ENCODE peak calls at places on chromosomes 12 and 14, in seven cellular contexts. E is left ventricle myocardium inferior, G is left lung, A is A549, K is H9, Z is OCI-LY7, S is lower lobe of right lung. I is an unnamed sample. For H3K4me1, the result is how much of the 10 kb centered on the place peaks cover.

GRCh38 chr14:103526247-103526913 is 2.6 kb upstream of the TRMT61A start:
- DNase-seq in E (no peak), G (no peak), A (no peak), K (no peak), Z (no peak), S (no peak), I (no peak)

GRCh38 chr12:110581951-110582285 is 1.2 kb downstream of the PPTC7 start:
- DNase-seq in E (no peak), G (no peak), A (no peak), K (peak), Z (no peak), S (no peak), I (no peak)

GRCh38 chr12:112126916-112127315 is 1.6 kb downstream of the TRAFD1 start:
- DNase-seq in E (no peak), G (no peak), A (no peak), K (no peak), Z (no peak), S (no peak), I (no peak)

GRCh38 chr12:68374315-68374982 is 42.3 kb upstream of the MDM1 start:
- DNase-seq in E (no peak), G (no peak), A (no peak), K (no peak), Z (no peak), S (no peak), I (no peak)

GRCh38 chr14:23104070-23104590 is 659 bp downstream of the CIROP start:
- DNase-seq in E (no peak), G (no peak), A (no peak), K (no peak), Z (no peak), S (no peak), I (no peak)

GRCh38 chr12:69905801-69906200 is 80.8 kb downstream of the MYRFL start:
- DNase-seq in E (no peak), G (no peak), A (no peak), K (no peak), Z (no peak), S (no peak), I (no peak)

GRCh38 chr12:25670076-25671055 is 117.3 kb upstream of the LMNTD1 start:
- DNase-seq in E (no peak), G (no peak), A (no peak), K (no peak), Z (no peak), S (no peak), I (no peak)

GRCh38 chr12:4280351-4281163 is 7.0 kb downstream of the CCND2 start:
- DNase-seq in E (peak), G (no peak), A (no peak), K (no peak), Z (no peak), S (no peak), I (peak)

GRCh38 chr14:101968186-101968585 is 3.8 kb downstream of the DYNC1H1 start:
- DNase-seq in E (no peak), G (no peak), A (no peak), K (no peak), Z (no peak), S (no peak), I (no peak)

GRCh38 chr14:98725676-98726075 is 546.3 kb downstream of the BCL11B start:
- DNase-seq in E (no peak), G (no peak), A (no peak), K (no peak), Z (no peak), S (no peak), I (no peak)

GRCh38 chr12:122980192-122981035 is at the start of gene ARL6IP4:
- DNase-seq in E (peak), G (peak), A (peak), K (no peak), Z (peak), S (peak), I (peak)

GRCh38 chr12:122977655-122978392 is 2.7 kb upstream of the ARL6IP4 start:
- DNase-seq in E (no peak), G (no peak), A (no peak), K (no peak), Z (no peak), S (no peak), I (no peak)

GRCh38 chr12:122979908-122980191 is 631 bp upstream of the ARL6IP4 start:
- DNase-seq in E (no peak), G (no peak), A (no peak), K (no peak), Z (peak), S (no peak), I (no peak)

GRCh38 chr12:122978507-122978955 is 1.9 kb upstream of the ARL6IP4 start:
- DNase-seq in E (no peak), G (peak), A (no peak), K (no peak), Z (no peak), S (no peak), I (peak)

DNA sequence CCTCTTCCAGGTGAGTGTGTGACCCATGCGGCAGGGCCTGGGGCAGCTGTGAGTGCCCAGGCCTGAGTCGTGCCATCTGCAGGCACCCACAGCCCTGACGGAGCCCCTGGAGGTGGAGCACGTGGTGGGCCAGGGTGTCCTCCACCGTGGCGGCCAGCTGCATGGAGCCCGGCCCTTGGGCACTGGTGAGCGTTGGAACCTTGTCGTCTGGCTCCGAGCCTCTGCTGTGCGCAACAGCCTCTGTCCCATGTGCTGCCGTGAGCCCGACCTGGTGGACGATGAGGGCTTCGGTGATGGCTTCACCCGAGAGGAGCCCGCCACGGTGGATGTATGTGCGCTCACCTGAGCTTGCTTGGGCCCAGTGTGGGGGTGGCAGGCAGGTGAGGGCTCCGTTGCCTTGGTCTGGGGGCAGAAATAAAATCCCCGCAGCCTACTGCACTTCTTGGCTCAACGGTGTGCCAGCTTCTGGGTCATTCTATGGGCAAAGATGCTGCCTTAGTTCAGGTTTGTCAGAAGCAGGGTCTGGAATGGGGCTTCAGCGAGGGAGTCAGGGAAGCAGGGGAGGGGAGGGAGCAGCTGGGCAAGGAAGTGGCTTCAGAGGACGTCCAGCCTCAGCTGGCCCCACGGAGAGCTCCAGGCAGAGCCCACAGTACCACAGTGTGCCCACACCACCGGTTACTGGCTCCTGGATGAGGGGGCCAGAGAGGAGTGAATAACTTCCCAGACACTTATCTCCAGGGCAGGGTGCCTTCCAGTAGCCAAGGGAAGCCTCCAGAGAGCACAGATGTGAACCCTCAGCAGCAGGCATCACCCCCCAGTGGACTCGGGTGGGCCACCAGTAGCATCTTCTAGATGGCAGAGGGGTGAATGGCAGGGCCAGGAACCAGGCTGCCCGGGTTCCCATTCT is 1.2 kb upstream of the ARL6IP4 start:
- DNase-seq in E (no peak), G (peak), A (no peak), K (no peak), Z (no peak), S (no peak), I (peak)
- H3K4me1 ChIP-seq in E (half or more), G (half or more), A (under half), K (under half), Z (half or more), S (half or more), I (under half)

DNA sequence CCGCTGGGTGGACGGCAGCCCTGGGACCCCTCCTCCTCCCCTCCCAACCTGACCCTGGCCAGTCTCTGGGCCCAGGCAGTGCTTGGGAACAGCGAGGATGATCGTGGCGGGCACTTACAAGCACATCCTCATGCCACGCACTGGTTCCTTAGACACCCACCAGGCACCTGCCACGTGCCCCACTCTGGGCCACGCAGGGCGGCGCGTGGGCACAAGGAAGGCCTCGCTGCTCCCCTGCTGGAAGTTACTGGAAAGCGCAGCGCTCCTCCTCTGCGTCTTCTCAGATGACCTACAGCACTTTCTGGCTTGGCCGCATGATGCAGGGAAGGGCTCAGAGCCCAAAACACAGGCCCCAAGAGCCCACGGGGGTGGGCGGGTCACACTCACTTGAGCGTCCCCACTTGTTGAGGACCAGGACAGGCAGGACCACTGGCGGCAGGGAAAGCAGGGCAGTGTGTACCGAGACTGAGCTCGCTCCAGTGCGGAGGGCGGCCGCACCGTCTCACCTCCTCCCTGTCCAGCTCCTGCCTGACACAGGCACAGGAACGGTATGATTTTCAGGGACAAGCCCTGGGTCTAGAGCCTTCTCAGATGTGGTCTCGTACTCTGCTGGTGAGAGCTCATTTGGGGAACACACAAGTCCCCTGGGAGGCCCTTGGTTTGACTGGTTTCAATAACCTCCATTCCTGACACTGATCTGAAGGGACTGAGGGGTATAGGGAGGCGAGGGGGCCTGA is 128.3 kb upstream of the EVL start:
- DNase-seq in E (no peak), G (no peak), A (no peak), K (no peak), Z (no peak), S (no peak), I (no peak)
- TF ChIP-seq CTCF in E (no peak), G (no peak), A (no peak), K (peak), Z (no peak), S (no peak), I (peak)

GRCh38 chr12:47774664-47775063 is 1.6 kb downstream of the SLC48A1 start:
- DNase-seq in E (no peak), G (no peak), A (no peak), K (no peak), Z (no peak), S (peak), I (no peak)

GRCh38 chr12:47777741-47778558 is 4.9 kb downstream of the SLC48A1 start:
- DNase-seq in E (peak), G (no peak), A (no peak), K (no peak), Z (no peak), S (peak), I (peak)

GRCh38 chr12:47775100-47775911 is 2.3 kb downstream of the SLC48A1 start:
- DNase-seq in E (no peak), G (no peak), A (peak), K (no peak), Z (no peak), S (peak), I (no peak)

GRCh38 chr12:47777151-47777550 is 4.1 kb downstream of the SLC48A1 start:
- DNase-seq in E (no peak), G (no peak), A (no peak), K (no peak), Z (no peak), S (no peak), I (no peak)

DNA sequence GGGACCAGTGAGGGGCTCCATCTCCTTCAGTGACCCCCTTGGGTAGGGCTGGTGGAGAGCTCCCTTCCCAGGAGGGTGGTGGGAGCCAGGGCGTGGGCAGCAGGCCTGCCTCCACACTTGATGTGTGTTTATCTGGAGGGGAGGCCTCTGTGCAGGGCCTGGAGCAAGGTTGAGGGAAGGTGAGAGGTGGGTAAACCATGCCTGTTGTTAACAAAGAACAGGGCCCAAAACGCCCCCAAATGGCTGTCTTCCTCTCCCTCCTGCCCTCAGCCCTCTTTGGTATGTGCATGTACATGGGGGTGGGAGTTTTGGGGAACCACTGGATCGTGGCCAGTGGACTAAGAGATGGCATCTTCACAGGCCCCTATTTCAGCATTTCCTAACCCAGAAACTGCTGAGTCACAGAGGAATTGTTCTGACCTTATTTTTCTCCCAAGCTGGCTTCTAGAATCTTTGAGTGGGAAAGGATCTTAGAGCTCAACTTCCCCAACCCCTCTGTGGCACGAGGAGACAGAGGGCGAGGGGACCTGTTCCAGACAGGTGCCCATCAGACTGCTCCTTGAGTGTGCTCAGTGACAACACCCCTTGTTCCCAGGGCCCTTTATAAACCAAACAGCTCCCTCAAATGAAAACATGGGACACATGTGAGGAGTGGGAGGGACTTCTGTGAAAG is 3.6 kb downstream of the SLC48A1 start:
- DNase-seq in E (no peak), G (no peak), A (no peak), K (no peak), Z (no peak), S (peak), I (no peak)
- H3K4me1 ChIP-seq in E (half or more), G (half or more), A (half or more), K (under half), Z (half or more), S (half or more), I (under half)

GRCh38 chr14:77214216-77214615 is 32.6 kb downstream of the TMEM63C start:
- DNase-seq in E (no peak), G (no peak), A (no peak), K (no peak), Z (no peak), S (no peak), I (no peak)

GRCh38 chr14:77212933-77213656 is 31.5 kb downstream of the TMEM63C start:
- DNase-seq in E (no peak), G (no peak), A (peak), K (peak), Z (peak), S (peak), I (peak)

GRCh38 chr14:77212097-77212873 is 30.7 kb downstream of the TMEM63C start:
- DNase-seq in E (no peak), G (no peak), A (no peak), K (no peak), Z (no peak), S (peak), I (no peak)

GRCh38 chr14:77217551-77217950 is 36.0 kb downstream of the TMEM63C start:
- DNase-seq in E (no peak), G (no peak), A (no peak), K (no peak), Z (no peak), S (no peak), I (no peak)

GRCh38 chr14:77213657-77214016 is 32.0 kb downstream of the TMEM63C start:
- DNase-seq in E (no peak), G (no peak), A (no peak), K (no peak), Z (no peak), S (no peak), I (no peak)
- TF ChIP-seq CTCF in E (no peak), G (no peak), A (no peak), K (no peak), Z (peak), S (no peak), I (no peak)

DNA sequence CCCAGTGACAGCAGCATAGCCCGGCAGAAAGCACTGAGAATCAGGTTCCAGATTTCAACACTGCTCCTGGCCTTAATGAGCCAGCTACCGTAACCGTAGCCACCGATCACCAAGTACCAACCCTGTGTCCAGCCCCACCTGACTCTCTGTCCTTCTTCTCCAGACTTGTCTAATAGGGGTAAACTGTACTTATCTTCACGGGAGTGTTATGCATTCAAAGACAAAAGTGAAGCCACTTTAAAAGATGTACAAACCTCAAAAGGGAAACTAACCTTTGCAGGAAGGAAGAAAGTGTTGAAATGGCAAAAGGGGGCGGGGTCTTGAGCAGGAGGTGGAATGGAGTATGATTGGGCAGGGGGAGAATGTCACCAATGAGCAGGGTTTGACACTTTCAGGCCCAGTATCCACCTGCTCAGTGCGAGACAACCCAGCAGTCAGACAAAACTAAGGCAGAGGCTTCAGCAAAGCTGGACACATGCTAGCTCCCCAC is 226.1 kb downstream of the CHST11 start:
- DNase-seq in E (no peak), G (no peak), A (no peak), K (no peak), Z (peak), S (no peak), I (no peak)
- H3K4me1 ChIP-seq in E (under half), G (half or more), A (under half), K (under half), Z (under half), S (half or more), I (under half)

DNA sequence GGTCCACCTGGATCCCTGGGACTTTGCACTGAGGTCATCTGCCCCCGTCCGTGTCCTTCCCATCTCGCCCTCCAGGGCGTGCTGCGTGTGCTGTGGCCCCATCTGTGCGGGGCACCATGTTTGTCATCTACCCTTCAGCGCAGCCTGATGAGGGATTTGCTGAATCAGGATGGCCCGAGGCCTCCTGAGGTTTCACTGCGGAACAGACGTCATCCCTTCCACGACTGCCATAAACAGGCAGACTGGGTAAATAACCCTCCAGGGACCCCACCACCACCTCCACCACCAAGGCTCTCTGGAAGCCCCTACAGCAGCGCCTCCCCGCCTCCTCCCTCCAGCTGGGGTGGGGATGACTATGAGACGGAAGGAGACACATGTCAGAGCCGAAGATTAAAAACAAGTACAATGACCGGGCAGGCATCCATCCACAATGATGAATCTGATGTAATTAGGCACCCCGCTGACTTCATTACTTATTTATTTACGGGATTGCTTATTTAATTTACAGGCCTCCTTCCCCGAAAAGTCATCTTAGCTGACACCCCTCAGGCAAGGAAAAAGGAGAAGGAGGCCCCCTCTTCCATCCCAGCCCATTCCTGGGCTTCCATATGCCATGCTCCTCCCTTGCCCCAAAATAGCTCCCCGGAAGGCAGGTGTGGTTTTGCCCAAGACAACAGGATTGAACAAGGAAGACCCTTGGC is 39.4 kb downstream of the NCOR2 start:
- DNase-seq in E (peak), G (peak), A (no peak), K (no peak), Z (no peak), S (no peak), I (peak)
- TF ChIP-seq CTCF in E (no peak), G (no peak), A (no peak), K (peak), Z (no peak), S (no peak), I (peak)

I was measured in BE2C.